ENCODE peak calls at places on chromosomes 16 and 17, in five cellular contexts. A is A549, S is K562, F is HepG2, Q is GM12878. P is an unnamed sample.

GRCh38 chr16:87132361-87133014 is 184.7 kb downstream of the C16orf95 start:
- DNase-seq in Q (no peak), A (no peak), S (no peak), F (peak; percentile 73), P (no peak)

GRCh38 chr16:69286941-69287713 is 24.0 kb upstream of the VPS4A start:
- DNase-seq in Q (peak; percentile 5), F (peak; percentile 62), A (peak; percentile 25), S (peak; percentile 32), P (no peak)

GRCh38 chr16:88527937-88528743 is 42.1 kb upstream of the ZC3H18 start:
- DNase-seq in A (no peak), Q (no peak), F (no peak), S (no peak), P (no peak)

GRCh38 chr17:53571342-53571741 is 251.4 kb upstream of the KIF2B start:
- DNase-seq in A (no peak), S (no peak), Q (no peak), F (no peak), P (no peak)

GRCh38 chr17:1607971-1608320 is 20.7 kb downstream of the SLC43A2 start:
- DNase-seq in Q (no peak), F (no peak), S (no peak), A (no peak), P (no peak)

GRCh38 chr16:72191551-72191950 is 19.6 kb upstream of the PMFBP1 start:
- DNase-seq in F (no peak), S (no peak), A (no peak), Q (no peak), P (no peak)

GRCh38 chr17:17666111-17666714 is 15.0 kb upstream of the RAI1 start:
- DNase-seq in S (no peak), A (no peak), F (peak; percentile 56), Q (no peak), P (no peak)

GRCh38 chr17:57619061-57619937 is 125.8 kb downstream of the CCDC182 start:
- DNase-seq in S (no peak), Q (no peak), A (no peak), F (no peak), P (no peak)

GRCh38 chr16:57628008-57628781 is at the start of gene ADGRG1:
- DNase-seq in A (peak; percentile 95), S (peak; percentile 94), Q (no peak), F (peak; percentile 67), P (peak; percentile 72)

GRCh38 chr17:77423589-77424451 is 283.1 kb downstream of the SEC14L1 start:
- DNase-seq in F (no peak), S (no peak), A (no peak), Q (no peak), P (no peak)

GRCh38 chr17:52024296-52024870 is 134.1 kb downstream of the CA10 start:
- DNase-seq in A (no peak), S (no peak), F (no peak), Q (no peak), P (no peak)

GRCh38 chr16:2985893-2986355 is 5.7 kb upstream of the PKMYT1 start:
- DNase-seq in Q (no peak), F (no peak), A (no peak), S (no peak), P (no peak)

GRCh38 chr16:8686031-8686621 is 11.7 kb downstream of the ABAT start:
- DNase-seq in S (no peak), F (no peak), A (no peak), Q (no peak), P (no peak)

GRCh38 chr16:5509794-5510193 is 412.2 kb upstream of the EEF2KMT start:
- DNase-seq in S (no peak), A (no peak), F (no peak), Q (no peak), P (no peak)

GRCh38 chr17:76234354-76234679 is 6.0 kb downstream of the RNF157 start:
- DNase-seq in Q (peak; percentile 51), S (peak; percentile 32), A (no peak), F (no peak), P (peak; percentile 17)

GRCh38 chr16:89422905-89423630 is 67.3 kb downstream of the ANKRD11 start:
- DNase-seq in A (no peak), S (no peak), Q (peak; percentile 72), F (peak; percentile 92), P (no peak)

GRCh38 chr17:79836952-79837887 is 2.0 kb downstream of the CBX4 start:
- DNase-seq in A (peak; percentile 80), Q (no peak), S (no peak), F (peak; percentile 88), P (peak; percentile 73)

GRCh38 chr17:80218391-80218790 is 1.7 kb downstream of the SGSH start:
- DNase-seq in S (no peak), F (no peak), Q (no peak), A (no peak), P (no peak)

GRCh38 chr16:75660321-75660720 is 12.7 kb downstream of the TERF2IP start:
- DNase-seq in Q (no peak), S (no peak), A (no peak), F (no peak), P (no peak)

DNA sequence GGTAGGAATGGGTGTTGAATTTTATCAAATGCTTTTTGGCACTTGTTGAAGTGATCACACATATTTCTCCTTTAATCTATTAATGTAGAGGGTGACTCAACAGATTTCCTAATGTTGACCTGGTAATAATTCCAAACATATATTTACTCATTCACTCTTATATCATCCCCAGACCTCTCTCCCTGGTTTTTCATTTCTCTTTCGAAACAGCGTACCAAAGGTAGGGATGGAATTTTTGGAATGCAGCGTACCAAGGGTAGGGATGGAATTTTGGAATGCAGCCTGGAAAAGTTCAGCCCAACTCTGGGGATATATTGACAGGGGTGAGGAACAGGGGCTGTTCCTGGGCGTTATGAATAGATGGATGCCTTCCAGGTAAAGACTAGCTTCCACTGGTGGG is 7.3 kb downstream of the KIF18B start:
- DNase-seq in F (peak; percentile 69), A (peak; percentile 84), S (no peak), Q (no peak), P (no peak)
- TF ChIP-seq KDM1A in F (no peak), A (no peak), S (no peak), Q (no peak), P (no peak)

GRCh38 chr17:28578246-28579195 is 1.8 kb upstream of the ALDOC start:
- DNase-seq in F (no peak), S (no peak), A (no peak), Q (no peak), P (no peak)
- TF ChIP-seq KDM1A in F (no peak), S (no peak), A (no peak), Q (no peak), P (no peak)

DNA sequence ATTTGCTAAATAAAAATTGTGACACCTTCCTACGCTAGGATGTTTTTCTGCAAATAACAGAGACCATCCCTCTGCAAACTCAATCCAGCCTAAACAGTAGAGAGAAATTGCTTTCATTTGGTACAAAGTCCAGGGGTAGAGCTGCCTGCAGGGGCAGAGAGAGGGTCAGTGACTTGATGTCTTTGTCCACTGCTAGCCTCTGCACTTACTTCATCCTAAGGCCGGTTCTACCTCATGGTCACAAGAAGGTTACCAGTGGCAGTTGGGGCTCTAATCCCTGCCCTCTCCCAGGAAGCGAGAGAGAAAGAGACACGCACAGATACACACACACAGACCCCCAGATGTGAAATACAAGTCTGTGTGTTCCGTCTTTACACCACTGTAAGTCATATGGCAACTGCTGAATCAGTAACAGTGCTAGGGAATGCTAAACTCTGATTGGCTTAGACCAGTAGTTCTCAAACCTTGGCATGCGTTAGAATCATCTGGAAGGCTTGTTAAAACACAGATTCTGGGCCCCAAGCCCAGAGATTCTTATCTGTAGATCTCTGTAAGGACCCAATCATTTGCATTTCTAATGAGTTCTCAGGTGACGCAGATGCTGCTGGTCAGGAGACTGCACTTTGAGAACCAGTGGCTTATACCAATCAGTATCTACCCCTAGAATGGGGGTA is 13.1 kb upstream of the LPCAT2 start:
- DNase-seq in Q (no peak), F (peak; percentile 65), A (no peak), S (no peak), P (no peak)
- TF ChIP-seq KDM1A in Q (no peak), F (no peak), A (no peak), S (no peak), P (no peak)

DNA sequence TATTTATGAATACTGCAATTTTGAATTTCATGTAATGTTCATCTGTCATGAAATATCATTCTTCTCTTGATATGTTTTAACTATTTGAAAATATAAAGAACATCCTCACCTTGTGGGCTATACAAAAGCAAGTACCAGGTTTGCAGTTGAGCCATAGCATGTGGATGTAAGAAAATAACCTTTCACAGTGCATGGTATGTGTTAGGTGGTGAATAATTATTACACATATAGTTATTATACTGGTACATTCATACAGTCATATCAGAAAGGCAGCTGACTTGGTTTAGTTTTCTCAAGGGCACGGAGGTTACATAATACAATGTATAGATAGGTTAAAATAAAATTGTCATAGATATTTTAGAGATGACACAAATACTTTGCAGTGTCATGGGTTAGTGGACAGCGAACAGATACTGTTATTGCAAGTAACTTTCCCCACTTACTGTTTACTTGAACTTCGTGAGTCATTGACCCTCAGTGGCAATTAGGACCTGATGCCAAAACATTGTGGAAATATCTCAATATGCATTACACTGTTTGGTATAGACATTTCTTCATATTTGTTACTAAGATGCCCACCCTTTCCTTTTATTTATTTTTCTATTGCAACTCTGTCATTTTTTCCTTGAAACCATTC is 445.4 kb upstream of the GOT2 start:
- DNase-seq in Q (no peak), F (peak; percentile 16), A (peak; percentile 7), S (no peak), P (no peak)
- TF ChIP-seq KDM1A in Q (no peak), F (no peak), A (no peak), S (no peak), P (no peak)

GRCh38 chr17:16407911-16408588 is 7.3 kb upstream of the TRPV2 start:
- DNase-seq in S (no peak), F (peak; percentile 51), A (no peak), Q (peak; percentile 96), P (no peak)

GRCh38 chr17:16406742-16407674 is 8.4 kb upstream of the TRPV2 start:
- DNase-seq in Q (peak; percentile 43), A (peak; percentile 58), S (peak; percentile 26), F (no peak), P (peak; percentile 88)
- TF ChIP-seq KDM1A in Q (no peak), A (no peak), S (no peak), F (no peak), P (peak; percentile 73)

P was measured in H1.